ENCODE peak calls at places on chromosomes 11 and 22, in five cellular contexts. Q is AG09309; J is DMS53; O is stimulated activated CD8-positive, alpha-beta memory T cell treated with anti-CD3 and anti-CD28 coated beads, Interleukin-7, amount 100 ng/mL, for 1 hour; N is neuronal stem cell. T is an unnamed sample.

GRCh38 chr11:122097419-122098001 is 18.5 kb downstream of the BLID start:
- DNase-seq in N (no peak), J (no peak), Q (no peak), O (no peak), T (no peak)

GRCh38 chr22:21044931-21045584 is 688 bp upstream of the LRRC74B start:
- DNase-seq in J (peak; percentile 60), O (no peak), Q (peak; percentile 31), N (no peak), T (no peak)

GRCh38 chr11:44930588-44931302 is 19.9 kb downstream of the TP53I11 start:
- DNase-seq in J (no peak), O (no peak), Q (no peak), N (no peak), T (no peak)

GRCh38 chr11:2693271-2693833 is 6.4 kb downstream of the KCNQ1OT1 start:
- DNase-seq in Q (no peak), J (no peak), O (no peak), N (no peak), T (no peak)

GRCh38 chr11:86574493-86575207 is 97.8 kb downstream of the ME3 start:
- DNase-seq in O (no peak), N (no peak), J (no peak), Q (no peak), T (no peak)

GRCh38 chr11:75872887-75873416 is 57.9 kb downstream of the UVRAG start:
- DNase-seq in J (no peak), N (no peak), O (no peak), Q (no peak), T (no peak)

GRCh38 chr11:33452806-33453205 is 195.6 kb downstream of the HIPK3 start:
- DNase-seq in J (no peak), N (no peak), O (no peak), Q (peak; percentile 67), T (no peak)

GRCh38 chr11:107591446-107592236 is 694 bp downstream of the ELMOD1 start:
- DNase-seq in J (peak; percentile 66), Q (no peak), N (peak; percentile 29), O (no peak), T (no peak)

GRCh38 chr11:24624432-24624831 is 127.6 kb downstream of the LUZP2 start:
- DNase-seq in O (no peak), N (no peak), J (no peak), Q (no peak), T (no peak)

GRCh38 chr11:22432331-22433065 is 94.3 kb downstream of the SLC17A6 start:
- DNase-seq in N (peak; percentile 32), Q (no peak), J (peak; percentile 86), O (no peak), T (no peak)

GRCh38 chr22:32480238-32480637 is 5.6 kb downstream of the FBXO7 start:
- DNase-seq in N (no peak), J (no peak), Q (no peak), O (no peak), T (no peak)

GRCh38 chr11:7585816-7586215 is 72.0 kb downstream of the PPFIBP2 start:
- DNase-seq in N (no peak), Q (no peak), O (no peak), J (no peak), T (no peak)

GRCh38 chr22:31036671-31037550 is 44.2 kb upstream of the SMTN start:
- DNase-seq in Q (peak; percentile 85), J (no peak), O (no peak), N (no peak), T (no peak)

GRCh38 chr11:122267602-122268001 is 151.6 kb upstream of the BLID start:
- DNase-seq in N (no peak), Q (peak; percentile 48), O (no peak), J (no peak), T (no peak)

GRCh38 chr22:35950262-35950661 is 78.4 kb downstream of the RBFOX2 start:
- DNase-seq in N (no peak), Q (no peak), O (no peak), J (no peak), T (no peak)

GRCh38 chr11:68690671-68691401 is 6.5 kb downstream of the GAL start:
- DNase-seq in Q (no peak), O (no peak), J (no peak), N (no peak), T (no peak)

GRCh38 chr11:14422052-14422813 is 63.2 kb upstream of the RRAS2 start:
- DNase-seq in Q (peak; percentile 96), O (no peak), J (peak; percentile 59), N (peak; percentile 57), T (peak; percentile 6)

GRCh38 chr11:114080219-114080618 is 20.7 kb downstream of the ZBTB16 start:
- DNase-seq in O (no peak), N (no peak), J (peak; percentile 93), Q (no peak), T (no peak)

GRCh38 chr11:65786786-65787636 is at the start of gene OVOL1:
- DNase-seq in O (no peak), J (peak; percentile 94), N (no peak), Q (no peak), T (no peak)

GRCh38 chr22:38454361-38455062 is 487 bp downstream of the KCNJ4 start:
- DNase-seq in O (no peak), Q (no peak), J (peak; percentile 39), N (no peak), T (no peak)

GRCh38 chr11:94885133-94885532 is 88.2 kb downstream of the CWC15 start:
- DNase-seq in N (no peak), O (no peak), J (peak; percentile 96), Q (no peak), T (no peak)

GRCh38 chr22:28345304-28345703 is 334.3 kb downstream of the TTC28 start:
- DNase-seq in Q (no peak), J (no peak), O (no peak), N (no peak), T (no peak)

T was measured in esophagus squamous epithelium.